ENCODE peak calls at places on chromosomes 11 and 22, in four cellular contexts. One of them, this sample, is unnamed.
A peak's percentile ranks its signal among the peaks of the same experiment; 100 is the strongest.

GRCh38 chr11:63764712-63765631 is 3.6 kb downstream of the ZFTA start:
- DNase-seq in K562: no peak
- DNase-seq in WTC11: peak; percentile 47
- DNase-seq in HepG2: peak; percentile 75
- DNase-seq in this sample: no peak

GRCh38 chr11:3959015-3959917 is 103.8 kb downstream of the STIM1 start:
- DNase-seq in HepG2: peak; percentile 86
- DNase-seq in WTC11: no peak
- DNase-seq in K562: peak; percentile 51
- DNase-seq in this sample: peak; percentile 17

GRCh38 chr22:40243891-40244290 is 66.2 kb downstream of the TNRC6B start:
- DNase-seq in K562: no peak
- DNase-seq in HepG2: no peak
- DNase-seq in WTC11: no peak
- DNase-seq in this sample: no peak

GRCh38 chr11:126082251-126083109 is 19.8 kb upstream of the CDON start:
- DNase-seq in K562: no peak
- DNase-seq in WTC11: peak; percentile 36
- DNase-seq in HepG2: no peak
- DNase-seq in this sample: no peak

GRCh38 chr11:15967966-15968365 is 388.4 kb downstream of the SOX6 start:
- DNase-seq in K562: no peak
- DNase-seq in HepG2: no peak
- DNase-seq in WTC11: no peak
- DNase-seq in this sample: no peak

GRCh38 chr11:2290351-2290841 is 11.3 kb downstream of the C11orf21 start:
- DNase-seq in WTC11: peak; percentile 9
- DNase-seq in HepG2: no peak
- DNase-seq in K562: no peak
- DNase-seq in this sample: no peak

GRCh38 chr11:15775051-15775541 is 581.2 kb downstream of the SOX6 start:
- DNase-seq in K562: no peak
- DNase-seq in WTC11: no peak
- DNase-seq in HepG2: no peak
- DNase-seq in this sample: no peak

GRCh38 chr11:112355726-112356125 is 95.1 kb upstream of the PLET1 start:
- DNase-seq in WTC11: peak; percentile 61
- DNase-seq in HepG2: no peak
- DNase-seq in K562: peak; percentile 42
- DNase-seq in this sample: peak; percentile 47

GRCh38 chr11:128837627-128838026 is 29.5 kb downstream of the KCNJ1 start:
- DNase-seq in K562: no peak
- DNase-seq in WTC11: no peak
- DNase-seq in HepG2: no peak
- DNase-seq in this sample: no peak

GRCh38 chr22:37752189-37753061 is 55.3 kb upstream of the GCAT start:
- DNase-seq in HepG2: peak; percentile 73
- DNase-seq in K562: no peak
- DNase-seq in WTC11: no peak
- DNase-seq in this sample: no peak

GRCh38 chr11:121777056-121777455 is 324.3 kb upstream of the SORL1-AS1 start:
- DNase-seq in HepG2: no peak
- DNase-seq in WTC11: no peak
- DNase-seq in K562: no peak
- DNase-seq in this sample: no peak

GRCh38 chr11:5933116-5933515 is 8.9 kb upstream of the OR56A3 start:
- DNase-seq in HepG2: no peak
- DNase-seq in K562: no peak
- DNase-seq in WTC11: no peak
- DNase-seq in this sample: no peak

GRCh38 chr22:28146401-28147304 is 227.6 kb upstream of the PITPNB start:
- DNase-seq in WTC11: no peak
- DNase-seq in K562: no peak
- DNase-seq in HepG2: no peak
- DNase-seq in this sample: no peak

GRCh38 chr11:66142370-66143263 is 72.5 kb downstream of the PACS1 start:
- DNase-seq in K562: no peak
- DNase-seq in WTC11: no peak
- DNase-seq in HepG2: peak; percentile 79
- DNase-seq in this sample: no peak

GRCh38 chr11:76317296-76317695 is 63.6 kb downstream of the THAP12 start:
- DNase-seq in WTC11: no peak
- DNase-seq in K562: no peak
- DNase-seq in HepG2: no peak
- DNase-seq in this sample: no peak

GRCh38 chr11:1484061-1484671 is 2.4 kb downstream of the MOB2 start:
- DNase-seq in HepG2: no peak
- DNase-seq in K562: no peak
- DNase-seq in WTC11: no peak
- DNase-seq in this sample: no peak

GRCh38 chr22:46111645-46112306 is 38.5 kb upstream of the PPARA start:
- DNase-seq in K562: no peak
- DNase-seq in WTC11: peak; percentile 34
- DNase-seq in HepG2: no peak
- DNase-seq in this sample: no peak

GRCh38 chr11:47308050-47308823 is 38.3 kb downstream of the MADD start:
- DNase-seq in HepG2: no peak
- DNase-seq in WTC11: no peak
- DNase-seq in K562: no peak
- DNase-seq in this sample: no peak

GRCh38 chr11:118531597-118532084 is 649 bp downstream of the TMEM25 start:
- DNase-seq in K562: no peak
- DNase-seq in HepG2: peak; percentile 12
- DNase-seq in WTC11: no peak
- DNase-seq in this sample: peak; percentile 49

GRCh38 chr22:19821523-19822300 is 33.0 kb downstream of the GNB1L start:
- DNase-seq in K562: no peak
- DNase-seq in WTC11: no peak
- DNase-seq in HepG2: no peak
- DNase-seq in this sample: no peak

GRCh38 chr11:73412308-73412707 is 36.1 kb downstream of the RELT start:
- DNase-seq in WTC11: no peak
- DNase-seq in K562: no peak
- DNase-seq in HepG2: no peak
- DNase-seq in this sample: no peak

GRCh38 chr11:968822-969221 is 43.2 kb downstream of the AP2A2 start:
- DNase-seq in WTC11: no peak
- DNase-seq in HepG2: no peak
- DNase-seq in K562: no peak
- DNase-seq in this sample: no peak

GRCh38 chr22:20299736-20300136 is 20.1 kb downstream of the DGCR6L start:
- DNase-seq in HepG2: no peak
- DNase-seq in K562: no peak
- DNase-seq in WTC11: no peak
- DNase-seq in this sample: no peak

GRCh38 chr11:58394195-58394594 is 12.5 kb downstream of the OR5B3 start:
- DNase-seq in HepG2: peak; percentile 62
- DNase-seq in WTC11: no peak
- DNase-seq in K562: no peak
- DNase-seq in this sample: no peak

GRCh38 chr11:26820739-26821138 is 98.9 kb upstream of the SLC5A12 start:
- DNase-seq in HepG2: no peak
- DNase-seq in K562: no peak
- DNase-seq in WTC11: no peak
- DNase-seq in this sample: no peak

GRCh38 chr11:83070878-83071640 is 638 bp downstream of the RAB30 start:
- DNase-seq in WTC11: peak; percentile 27
- DNase-seq in HepG2: no peak
- DNase-seq in K562: no peak
- DNase-seq in this sample: peak; percentile 32

GRCh38 chr11:74493816-74494630 is 499 bp upstream of the LIPT2 start:
- DNase-seq in WTC11: no peak
- DNase-seq in K562: no peak
- DNase-seq in HepG2: no peak
- DNase-seq in this sample: no peak

GRCh38 chr11:27552356-27552755 is 45.8 kb upstream of the LIN7C start:
- DNase-seq in WTC11: no peak
- DNase-seq in K562: no peak
- DNase-seq in HepG2: no peak
- DNase-seq in this sample: no peak

GRCh38 chr11:31480930-31481329 is 28.5 kb downstream of the IMMP1L start:
- DNase-seq in WTC11: no peak
- DNase-seq in K562: peak; percentile 7
- DNase-seq in HepG2: no peak
- DNase-seq in this sample: no peak

GRCh38 chr11:111735262-111736116 is 30.7 kb downstream of the PPP2R1B start:
- DNase-seq in HepG2: no peak
- DNase-seq in K562: no peak
- DNase-seq in WTC11: no peak
- DNase-seq in this sample: peak; percentile 61

GRCh38 chr11:84819128-84819527 is 808.0 kb downstream of the DLG2 start:
- DNase-seq in HepG2: no peak
- DNase-seq in WTC11: no peak
- DNase-seq in K562: no peak
- DNase-seq in this sample: no peak

GRCh38 chr11:119478711-119479285 is 55.8 kb upstream of the THY1 start:
- DNase-seq in K562: no peak
- DNase-seq in HepG2: no peak
- DNase-seq in WTC11: no peak
- DNase-seq in this sample: no peak

GRCh38 chr11:126122863-126123262 is 60.2 kb upstream of the CDON start:
- DNase-seq in HepG2: no peak
- DNase-seq in K562: no peak
- DNase-seq in WTC11: no peak
- DNase-seq in this sample: no peak

GRCh38 chr22:24409707-24410106 is 17.7 kb upstream of the ADORA2A start:
- DNase-seq in K562: no peak
- DNase-seq in WTC11: no peak
- DNase-seq in HepG2: no peak
- DNase-seq in this sample: no peak

GRCh38 chr11:112962854-112963367 is 1.7 kb downstream of the NCAM1 start:
- DNase-seq in K562: no peak
- DNase-seq in HepG2: no peak
- DNase-seq in WTC11: peak; percentile 52
- DNase-seq in this sample: peak; percentile 59

GRCh38 chr11:134230339-134230738 is 5.9 kb downstream of the VPS26B start:
- DNase-seq in K562: no peak
- DNase-seq in HepG2: no peak
- DNase-seq in WTC11: no peak
- DNase-seq in this sample: no peak

GRCh38 chr11:69293819-69294505 is at the start of gene MYEOV:
- DNase-seq in HepG2: peak; percentile 34
- DNase-seq in WTC11: peak; percentile 90
- DNase-seq in K562: peak; percentile 92
- DNase-seq in this sample: peak; percentile 91

GRCh38 chr11:92642146-92642919 is 327.1 kb upstream of the MTNR1B start:
- DNase-seq in K562: no peak
- DNase-seq in HepG2: no peak
- DNase-seq in WTC11: no peak
- DNase-seq in this sample: no peak

GRCh38 chr11:92638678-92639077 is 330.8 kb upstream of the MTNR1B start:
- DNase-seq in WTC11: no peak
- DNase-seq in HepG2: no peak
- DNase-seq in K562: no peak
- DNase-seq in this sample: no peak

DNA sequence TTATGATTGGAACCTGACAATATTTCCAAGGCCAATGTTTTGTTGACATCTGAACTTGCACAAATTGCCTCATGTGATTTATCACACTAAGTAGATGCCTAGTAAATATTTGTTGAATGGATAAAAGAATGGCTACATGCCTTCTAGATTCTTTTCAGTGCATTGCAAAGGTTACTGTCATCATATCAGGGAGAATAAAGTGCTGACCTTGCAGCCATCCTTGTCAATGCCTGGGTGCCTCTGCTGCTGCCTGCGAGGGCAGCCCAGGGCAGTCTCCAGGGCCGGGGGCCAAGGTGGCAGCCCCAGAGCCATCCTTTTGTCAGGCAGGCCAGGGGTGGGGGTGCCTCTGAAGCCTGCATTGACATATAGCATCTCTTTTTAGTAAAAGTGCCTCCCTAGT is 325.6 kb upstream of the MTNR1B start:
- DNase-seq in K562: no peak
- DNase-seq in WTC11: no peak
- DNase-seq in HepG2: no peak
- DNase-seq in this sample: no peak
- TF ChIP-seq SP1 in K562: no peak
- TF ChIP-seq SP1 in WTC11: no peak
- TF ChIP-seq SP1 in HepG2: no peak
- TF ChIP-seq SP1 in this sample: no peak

GRCh38 chr22:36455571-36456458 is 25.6 kb downstream of the TXN2 start:
- DNase-seq in WTC11: no peak
- DNase-seq in K562: no peak
- DNase-seq in HepG2: no peak
- DNase-seq in this sample: no peak
- TF ChIP-seq ELF4 in WTC11: no peak
- TF ChIP-seq ELF4 in K562: no peak
- TF ChIP-seq ELF4 in HepG2: no peak
- TF ChIP-seq ELF4 in this sample: no peak

GRCh38 chr22:30248484-30248883 is 1.9 kb upstream of the LIF start:
- DNase-seq in WTC11: no peak
- DNase-seq in HepG2: no peak
- DNase-seq in K562: no peak
- DNase-seq in this sample: no peak

GRCh38 chr22:30247561-30247960 is 1.0 kb upstream of the LIF start:
- DNase-seq in WTC11: no peak
- DNase-seq in K562: no peak
- DNase-seq in HepG2: no peak
- DNase-seq in this sample: no peak

GRCh38 chr22:30247974-30248373 is 1.4 kb upstream of the LIF start:
- DNase-seq in K562: no peak
- DNase-seq in HepG2: no peak
- DNase-seq in WTC11: no peak
- DNase-seq in this sample: no peak

GRCh38 chr22:30245985-30246901 is at the start of gene LIF:
- DNase-seq in HepG2: no peak
- DNase-seq in WTC11: peak; percentile 56
- DNase-seq in K562: peak; percentile 18
- DNase-seq in this sample: peak; percentile 59

DNA sequence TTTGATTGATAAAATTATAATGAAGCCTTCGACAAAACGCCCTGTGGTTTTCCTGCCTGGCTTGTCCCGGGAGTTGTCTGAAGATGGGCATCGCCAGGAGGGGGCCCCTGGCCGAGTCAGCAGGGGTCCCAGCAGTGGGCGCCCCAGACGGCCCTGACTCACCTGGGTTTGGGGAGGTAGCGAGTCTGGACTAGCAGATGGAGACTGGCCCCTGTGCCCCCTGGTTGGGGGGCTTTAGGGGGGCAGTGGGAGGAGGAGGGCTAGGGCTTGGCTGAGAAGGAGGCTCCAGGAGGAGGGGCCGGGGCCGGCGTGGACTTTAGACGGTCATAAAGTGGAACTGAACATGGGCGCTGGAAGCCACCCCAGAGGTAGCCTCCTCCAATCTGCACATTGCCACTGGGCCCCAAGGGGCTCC is 410 bp upstream of the LIF start:
- DNase-seq in WTC11: no peak
- DNase-seq in K562: no peak
- DNase-seq in HepG2: no peak
- DNase-seq in this sample: no peak
- TF ChIP-seq SP1 in WTC11: no peak
- TF ChIP-seq SP1 in K562: no peak
- TF ChIP-seq SP1 in HepG2: no peak
- TF ChIP-seq SP1 in this sample: no peak

GRCh38 chr11:34721646-34722045 is 100.8 kb downstream of the EHF start:
- DNase-seq in WTC11: no peak
- DNase-seq in HepG2: no peak
- DNase-seq in K562: no peak
- DNase-seq in this sample: no peak
- TF ChIP-seq ELF4 in WTC11: no peak
- TF ChIP-seq ELF4 in HepG2: no peak
- TF ChIP-seq ELF4 in K562: no peak
- TF ChIP-seq ELF4 in this sample: no peak

This sample was measured in HEK293T.